ENCODE peak calls at places on chromosome X, in eight cellular contexts. F is astrocyte of the cerebellum; S is GM06990; X is kidney epithelial cell; O is osteocyte; Q is body of pancreas; J is tibial nerve; H is CD8-positive, alpha-beta T cell. G is an unnamed sample.

GRCh38 chrX:134236690-134237362 is at the start of gene CCDC160:
- DNase-seq in J (peak), S (peak), H (no peak), Q (peak), O (peak), X (no peak), F (no peak), G (no peak)

GRCh38 chrX:131763674-131764073 is 219.8 kb downstream of the OR13H1 start:
- DNase-seq in F (peak), H (peak), Q (peak), X (peak), O (peak), J (no peak), S (peak), G (no peak)

GRCh38 chrX:154486052-154486395 is 391 bp downstream of the UBL4A start:
- DNase-seq in S (peak), H (peak), Q (peak), O (peak), J (peak), F (no peak), X (no peak), G (no peak)

GRCh38 chrX:24341795-24342194 is 18.6 kb upstream of the SUPT20HL1 start:
- DNase-seq in F (peak), H (no peak), J (no peak), Q (no peak), X (peak), S (no peak), O (no peak), G (no peak)

GRCh38 chrX:15750611-15751159 is 12.6 kb downstream of the CA5B start:
- DNase-seq in X (no peak), O (peak), F (no peak), H (no peak), Q (no peak), J (no peak), S (no peak), G (no peak)

GRCh38 chrX:154727418-154728323 is 23.2 kb downstream of the GAB3 start:
- DNase-seq in S (no peak), H (no peak), Q (peak), F (no peak), J (peak), O (no peak), X (no peak), G (no peak)

GRCh38 chrX:21875013-21875412 is 19.2 kb downstream of the YY2 start:
- DNase-seq in X (no peak), Q (no peak), H (no peak), S (no peak), O (no peak), J (no peak), F (no peak), G (no peak)

GRCh38 chrX:140918398-140919043 is 83.9 kb upstream of the SPANXB1 start:
- DNase-seq in S (no peak), H (no peak), O (no peak), X (peak), F (peak), J (no peak), Q (peak), G (peak)

GRCh38 chrX:19609541-19609940 is 94.2 kb upstream of the MAP3K15 start:
- DNase-seq in Q (no peak), O (no peak), F (no peak), H (no peak), S (no peak), J (no peak), X (no peak), G (no peak)

GRCh38 chrX:19683817-19684216 is 168.5 kb upstream of the MAP3K15 start:
- DNase-seq in F (no peak), H (no peak), O (no peak), S (no peak), J (no peak), Q (no peak), X (no peak), G (no peak)

GRCh38 chrX:55710701-55711100 is 6.8 kb upstream of the RRAGB start:
- DNase-seq in Q (peak), H (no peak), O (no peak), X (peak), S (no peak), F (no peak), J (no peak), G (no peak)

GRCh38 chrX:88425739-88426138 is 321.3 kb upstream of the CPXCR1 start:
- DNase-seq in H (no peak), Q (no peak), J (no peak), O (no peak), X (no peak), S (no peak), F (no peak), G (no peak)

GRCh38 chrX:153689654-153690465 is 2.1 kb downstream of the SLC6A8 start:
- DNase-seq in O (no peak), X (no peak), S (no peak), J (no peak), Q (no peak), H (no peak), F (no peak), G (no peak)

GRCh38 chrX:39592776-39593175 is 505.0 kb downstream of the BCOR start:
- DNase-seq in S (no peak), O (no peak), H (no peak), X (no peak), Q (no peak), F (no peak), J (no peak), G (no peak)

GRCh38 chrX:78831523-78831922 is 84.0 kb downstream of the LPAR4 start:
- DNase-seq in H (no peak), X (no peak), Q (no peak), O (no peak), J (no peak), S (peak), F (no peak), G (no peak)

GRCh38 chrX:34288782-34289181 is 156.7 kb upstream of the FAM47A start:
- DNase-seq in H (no peak), Q (no peak), O (no peak), S (no peak), J (no peak), X (peak), F (peak), G (no peak)

GRCh38 chrX:65644621-65645287 is 22.7 kb upstream of the MSN start:
- DNase-seq in J (peak), F (peak), H (no peak), S (no peak), X (no peak), Q (peak), O (no peak), G (no peak)

GRCh38 chrX:23849241-23849640 is 58.5 kb downstream of the APOO start:
- DNase-seq in Q (no peak), F (no peak), X (no peak), J (no peak), O (no peak), S (no peak), H (no peak), G (no peak)

GRCh38 chrX:16633754-16634153 is 16.2 kb upstream of the S100G start:
- DNase-seq in O (no peak), S (no peak), J (no peak), F (no peak), Q (no peak), X (no peak), H (no peak), G (no peak)

GRCh38 chrX:29617276-29617675 is 598.1 kb upstream of the MAGEB2 start:
- DNase-seq in O (no peak), S (no peak), Q (no peak), X (peak), F (no peak), J (no peak), H (no peak), G (no peak)

GRCh38 chrX:148567229-148567628 is 66.8 kb downstream of the AFF2 start:
- DNase-seq in S (no peak), H (no peak), X (peak), J (no peak), Q (no peak), F (peak), O (no peak), G (no peak)

GRCh38 chrX:18173494-18174180 is 47.0 kb downstream of the BEND2 start:
- DNase-seq in F (no peak), X (no peak), J (no peak), S (no peak), O (no peak), H (no peak), Q (no peak), G (no peak)

GRCh38 chrX:120293015-120293414 is 18.2 kb downstream of the TMEM255A start:
- DNase-seq in O (no peak), Q (no peak), J (no peak), S (no peak), F (no peak), X (no peak), H (no peak), G (no peak)

GRCh38 chrX:153769865-153770605 is 6.0 kb downstream of the PLXNB3 start:
- DNase-seq in X (no peak), Q (no peak), J (no peak), O (no peak), F (no peak), S (no peak), H (no peak), G (no peak)

GRCh38 chrX:72540318-72540717 is 32.3 kb downstream of the HDAC8 start:
- DNase-seq in X (no peak), O (no peak), H (no peak), Q (no peak), S (no peak), J (no peak), F (peak), G (no peak)

GRCh38 chrX:110180928-110181310 is 137.0 kb downstream of the AMMECR1 start:
- DNase-seq in H (no peak), O (no peak), S (no peak), Q (no peak), J (no peak), X (no peak), F (no peak), G (no peak)
- TF ChIP-seq CTCF in H (no peak), O (no peak), S (no peak), Q (no peak), J (no peak), X (no peak), F (no peak), G (no peak)

GRCh38 chrX:129318375-129318774 is 204.9 kb downstream of the SMARCA1 start:
- DNase-seq in H (no peak), F (no peak), X (no peak), J (no peak), O (no peak), S (no peak), Q (no peak), G (no peak)
- TF ChIP-seq CTCF in H (no peak), F (no peak), X (peak), J (no peak), O (peak), S (peak), Q (no peak), G (peak)

GRCh38 chrX:82218361-82218760 is 1016.5 kb downstream of the SH3BGRL start:
- DNase-seq in S (no peak), O (no peak), H (no peak), F (no peak), J (no peak), X (no peak), Q (no peak), G (no peak)
- TF ChIP-seq CTCF in S (peak), O (no peak), H (no peak), F (no peak), J (no peak), X (no peak), Q (peak), G (peak)

GRCh38 chrX:136200466-136200865 is 50.7 kb downstream of the MAP7D3 start:
- DNase-seq in H (no peak), S (no peak), Q (no peak), F (peak), O (no peak), J (no peak), X (no peak), G (no peak)
- TF ChIP-seq CTCF in H (no peak), S (peak), Q (no peak), F (peak), O (peak), J (no peak), X (peak), G (no peak)